ENCODE peak calls at places on chromosome 2, in eight cellular contexts. Q, I, T, N, A, L, O and U are unnamed samples.

GRCh38 chr2:109728809-109729208 is 65.3 kb upstream of the RGPD5 start:
- DNase-seq in Q (no peak), I (no peak), T (no peak), N (no peak), A (peak), L (no peak), O (no peak), U (no peak)

GRCh38 chr2:37878536-37878935 is 46.6 kb upstream of the RMDN2 start:
- DNase-seq in Q (no peak), I (no peak), T (no peak), N (no peak), A (no peak), L (no peak), O (no peak), U (no peak)

GRCh38 chr2:73172963-73173362 is 29.4 kb upstream of the NOTO start:
- DNase-seq in Q (peak), I (no peak), T (no peak), N (no peak), A (no peak), L (no peak), O (no peak), U (no peak)

GRCh38 chr2:162629085-162629484 is 209.5 kb downstream of the KCNH7 start:
- DNase-seq in Q (no peak), I (no peak), T (no peak), N (no peak), A (no peak), L (no peak), O (no peak), U (no peak)

GRCh38 chr2:113750385-113750784 is 6.1 kb downstream of the SLC35F5 start:
- DNase-seq in Q (no peak), I (no peak), T (no peak), N (no peak), A (no peak), L (no peak), O (no peak), U (no peak)

GRCh38 chr2:212935749-212936148 is 215.7 kb downstream of the IKZF2 start:
- DNase-seq in Q (peak), I (no peak), T (no peak), N (no peak), A (no peak), L (no peak), O (no peak), U (no peak)

GRCh38 chr2:142893241-142893640 is 15.8 kb downstream of the KYNU start:
- DNase-seq in Q (no peak), I (no peak), T (no peak), N (no peak), A (no peak), L (no peak), O (no peak), U (no peak)

GRCh38 chr2:10048501-10049171 is 5.3 kb downstream of the KLF11 start:
- DNase-seq in Q (peak), I (no peak), T (peak), N (peak), A (peak), L (peak), O (no peak), U (peak)

GRCh38 chr2:44168684-44169154 is at the start of gene PPM1B:
- DNase-seq in Q (no peak), I (peak), T (no peak), N (peak), A (no peak), L (no peak), O (no peak), U (no peak)

GRCh38 chr2:226800941-226801784 is 1.5 kb upstream of the IRS1 start:
- DNase-seq in Q (peak), I (peak), T (peak), N (peak), A (peak), L (peak), O (peak), U (peak)

GRCh38 chr2:145961846-145962245 is 1441.9 kb upstream of the ZEB2 start:
- DNase-seq in Q (peak), I (no peak), T (no peak), N (no peak), A (no peak), L (no peak), O (no peak), U (no peak)

GRCh38 chr2:29295843-29296242 is 180.6 kb downstream of the CLIP4 start:
- DNase-seq in Q (peak), I (no peak), T (peak), N (no peak), A (peak), L (no peak), O (no peak), U (no peak)

GRCh38 chr2:15531095-15531854 is 29.9 kb downstream of the NBAS start:
- DNase-seq in Q (no peak), I (no peak), T (no peak), N (no peak), A (no peak), L (no peak), O (no peak), U (peak)

GRCh38 chr2:82230406-82230805 is 1925.9 kb upstream of the LRRTM1 start:
- DNase-seq in Q (no peak), I (no peak), T (no peak), N (no peak), A (no peak), L (no peak), O (no peak), U (no peak)

GRCh38 chr2:48227617-48228344 is 302.2 kb upstream of the STON1 start:
- DNase-seq in Q (no peak), I (peak), T (no peak), N (no peak), A (no peak), L (no peak), O (no peak), U (no peak)

GRCh38 chr2:149572102-149572953 is 15.2 kb downstream of the MMADHC start:
- DNase-seq in Q (no peak), I (no peak), T (no peak), N (no peak), A (no peak), L (no peak), O (no peak), U (no peak)

GRCh38 chr2:69764286-69765058 is 22.5 kb downstream of the ANXA4 start:
- DNase-seq in Q (peak), I (no peak), T (no peak), N (no peak), A (no peak), L (no peak), O (no peak), U (peak)

GRCh38 chr2:60556998-60557955 is 3.8 kb upstream of the BCL11A start:
- DNase-seq in Q (no peak), I (no peak), T (no peak), N (no peak), A (no peak), L (no peak), O (no peak), U (peak)

GRCh38 chr2:238939521-238940403 is 91.9 kb downstream of the TWIST2 start:
- DNase-seq in Q (no peak), I (no peak), T (no peak), N (peak), A (no peak), L (no peak), O (no peak), U (no peak)

GRCh38 chr2:12304494-12305228 is 412.1 kb upstream of the TRIB2 start:
- DNase-seq in Q (peak), I (no peak), T (no peak), N (no peak), A (no peak), L (no peak), O (no peak), U (no peak)

GRCh38 chr2:48264632-48265031 is 265.3 kb upstream of the STON1 start:
- DNase-seq in Q (no peak), I (no peak), T (no peak), N (no peak), A (no peak), L (no peak), O (no peak), U (no peak)

GRCh38 chr2:86414996-86415395 is 26.2 kb upstream of the KDM3A start:
- DNase-seq in Q (no peak), I (no peak), T (no peak), N (no peak), A (no peak), L (no peak), O (no peak), U (no peak)

GRCh38 chr2:102061962-102062795 is 70.4 kb downstream of the IL1R2 start:
- DNase-seq in Q (peak), I (no peak), T (no peak), N (no peak), A (peak), L (no peak), O (no peak), U (no peak)

GRCh38 chr2:101843471-101843870 is 146.0 kb downstream of the MAP4K4 start:
- DNase-seq in Q (no peak), I (no peak), T (no peak), N (no peak), A (no peak), L (no peak), O (no peak), U (no peak)

GRCh38 chr2:183840061-183840584 is 715.9 kb downstream of the NUP35 start:
- DNase-seq in Q (no peak), I (no peak), T (no peak), N (no peak), A (no peak), L (no peak), O (no peak), U (no peak)

GRCh38 chr2:200039847-200040246 is 84.5 kb downstream of the MAIP1 start:
- DNase-seq in Q (peak), I (no peak), T (no peak), N (no peak), A (no peak), L (no peak), O (no peak), U (no peak)

GRCh38 chr2:112137516-112138142 is 556 bp upstream of the FBLN7 start:
- DNase-seq in Q (peak), I (no peak), T (no peak), N (no peak), A (peak), L (no peak), O (no peak), U (no peak)

GRCh38 chr2:10410716-10411437 is 37.2 kb downstream of the ODC1 start:
- DNase-seq in Q (no peak), I (no peak), T (no peak), N (no peak), A (no peak), L (no peak), O (no peak), U (no peak)

GRCh38 chr2:53021285-53021684 is 746.3 kb upstream of the CHAC2 start:
- DNase-seq in Q (peak), I (no peak), T (no peak), N (no peak), A (no peak), L (no peak), O (no peak), U (no peak)

GRCh38 chr2:134217924-134218323 is 35.9 kb upstream of the MGAT5 start:
- DNase-seq in Q (peak), I (no peak), T (no peak), N (no peak), A (no peak), L (no peak), O (no peak), U (no peak)

GRCh38 chr2:96143231-96143847 is 1.9 kb downstream of the DUSP2 start:
- DNase-seq in Q (no peak), I (no peak), T (no peak), N (peak), A (no peak), L (no peak), O (no peak), U (no peak)

GRCh38 chr2:64144057-64145013 is at the start of gene PELI1:
- DNase-seq in Q (peak), I (peak), T (peak), N (peak), A (peak), L (peak), O (peak), U (peak)
- TF ChIP-seq POLR2A in Q (peak), I (peak), T (peak), N (peak), A (peak), L (peak), O (peak), U (peak)

DNA sequence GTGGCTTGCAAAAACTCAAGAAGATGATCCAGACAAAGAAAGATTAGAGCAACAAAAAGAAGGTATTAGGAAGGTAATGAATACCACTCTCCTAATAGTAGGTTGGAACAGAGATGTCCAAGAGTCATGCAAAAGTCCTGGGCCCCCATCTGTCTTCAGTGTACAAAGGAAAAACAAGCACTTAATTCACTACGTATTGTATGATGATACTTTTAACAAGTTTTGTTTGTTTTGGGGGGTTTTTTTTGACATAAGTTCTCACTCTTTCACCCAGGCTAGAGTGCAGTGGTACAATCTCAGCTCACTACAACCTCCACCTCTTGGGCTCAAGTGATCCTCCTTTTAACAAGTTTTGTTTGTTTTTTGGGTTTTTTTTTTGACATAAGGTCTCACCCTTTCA is 80.6 kb upstream of the RTN4 start:
- DNase-seq in Q (no peak), I (no peak), T (no peak), N (no peak), A (no peak), L (no peak), O (no peak), U (no peak)
- TF ChIP-seq POLR2A in Q (no peak), I (no peak), T (no peak), N (no peak), A (no peak), L (no peak), O (no peak), U (no peak)

GRCh38 chr2:25672500-25673169 is 742 bp downstream of the DTNB start:
- DNase-seq in Q (peak), I (peak), T (peak), N (peak), A (peak), L (peak), O (peak), U (peak)

GRCh38 chr2:25674003-25674362 is 606 bp upstream of the DTNB start:
- DNase-seq in Q (no peak), I (no peak), T (no peak), N (no peak), A (no peak), L (no peak), O (no peak), U (no peak)

GRCh38 chr2:25669520-25669919 is 3.9 kb downstream of the DTNB start:
- DNase-seq in Q (no peak), I (no peak), T (no peak), N (no peak), A (no peak), L (no peak), O (no peak), U (no peak)

GRCh38 chr2:25671622-25672021 is 1.8 kb downstream of the DTNB start:
- DNase-seq in Q (no peak), I (no peak), T (no peak), N (no peak), A (peak), L (no peak), O (peak), U (no peak)

GRCh38 chr2:25673170-25674002 is at the start of gene DTNB:
- DNase-seq in Q (peak), I (peak), T (peak), N (peak), A (peak), L (peak), O (peak), U (peak)
- TF ChIP-seq POLR2A in Q (no peak), I (no peak), T (peak), N (peak), A (peak), L (peak), O (no peak), U (peak)

DNA sequence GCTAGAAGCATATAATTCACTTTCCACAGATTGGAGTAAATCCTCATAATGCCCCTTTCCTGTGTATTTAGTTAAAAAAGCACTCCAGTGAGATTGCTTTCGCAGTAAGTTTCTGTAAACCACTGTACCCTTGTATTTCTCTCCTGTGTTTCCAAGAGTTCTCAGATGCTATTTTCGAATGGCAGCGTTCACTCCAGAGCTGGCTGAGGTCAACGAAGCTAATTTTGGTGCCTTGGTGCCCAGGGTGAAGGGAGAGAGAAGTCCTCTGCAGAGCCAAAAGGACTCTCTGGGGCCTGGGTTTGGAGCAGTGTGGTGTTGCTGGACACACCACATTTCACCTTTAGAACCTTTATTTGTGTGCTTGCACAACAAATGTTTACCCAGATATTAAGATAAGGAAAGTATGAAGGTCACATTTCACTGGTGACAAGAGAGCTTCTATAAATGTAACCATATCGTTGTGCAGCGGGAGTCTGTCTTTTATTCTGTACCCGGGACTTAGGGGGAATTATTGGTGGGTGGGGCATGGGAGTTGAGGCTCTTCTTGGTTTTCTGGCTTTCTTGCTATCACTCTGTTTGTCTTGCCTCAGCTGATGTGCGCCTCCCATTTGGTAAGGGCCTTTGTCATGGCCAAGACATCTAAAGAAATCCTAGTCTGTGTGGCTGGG is 9.9 kb downstream of the EPAS1 start:
- DNase-seq in Q (no peak), I (no peak), T (no peak), N (peak), A (no peak), L (no peak), O (no peak), U (no peak)
- TF ChIP-seq POLR2A in Q (no peak), I (no peak), T (no peak), N (peak), A (no peak), L (no peak), O (no peak), U (no peak)

DNA sequence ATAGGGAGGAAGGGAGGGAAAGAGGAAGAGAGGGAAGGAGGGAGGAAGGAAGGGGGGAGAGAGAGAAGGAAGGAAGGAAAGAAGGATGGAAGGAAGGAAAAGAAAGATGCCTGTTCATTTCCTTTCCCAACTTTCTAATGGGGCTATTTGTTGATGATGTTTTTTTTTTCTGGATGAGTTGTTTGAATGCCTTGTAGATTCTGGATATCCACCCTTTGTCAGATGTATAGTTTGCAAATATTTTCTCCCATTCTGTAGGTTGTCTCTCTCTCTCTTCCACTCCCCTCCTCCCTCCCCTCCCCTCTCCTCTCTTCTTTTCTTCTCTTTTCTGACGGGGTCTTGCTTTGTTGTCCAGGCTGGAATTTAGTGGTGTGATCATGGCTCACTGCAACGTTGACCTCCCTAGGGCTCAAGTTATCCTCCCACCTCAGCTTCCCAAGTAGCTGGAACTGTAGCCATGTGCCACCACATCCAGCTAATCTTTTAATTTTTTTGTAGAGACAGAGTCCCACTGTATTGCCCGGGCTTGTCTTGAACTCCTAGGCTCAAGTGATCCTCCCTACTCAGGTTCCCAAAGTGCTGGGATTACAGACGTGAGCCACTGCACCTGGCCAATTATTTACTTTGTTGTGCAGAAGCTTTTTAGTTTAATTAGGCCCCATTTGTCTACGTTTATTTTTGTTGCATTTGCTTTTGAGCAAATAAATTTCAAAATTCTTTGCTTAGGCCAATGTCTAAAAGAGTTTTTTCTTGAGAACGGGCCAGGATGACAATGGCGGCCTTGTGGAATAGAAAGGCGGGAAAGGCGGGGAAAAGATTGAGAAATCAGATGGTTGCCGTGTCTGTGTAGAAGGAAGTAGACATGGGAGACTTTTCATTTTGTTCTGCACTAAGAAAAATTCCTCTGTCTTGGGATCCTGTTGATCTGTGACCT is 57.3 kb upstream of the FAM117B start:
- DNase-seq in Q (no peak), I (no peak), T (no peak), N (no peak), A (no peak), L (no peak), O (no peak), U (no peak)
- TF ChIP-seq POLR2A in Q (no peak), I (no peak), T (no peak), N (no peak), A (no peak), L (no peak), O (no peak), U (no peak)

GRCh38 chr2:241496003-241496707 is 12.2 kb downstream of the STK25 start:
- DNase-seq in Q (no peak), I (no peak), T (no peak), N (no peak), A (no peak), L (no peak), O (no peak), U (no peak)
- TF ChIP-seq POLR2A in Q (no peak), I (no peak), T (no peak), N (no peak), A (no peak), L (no peak), O (no peak), U (no peak)

GRCh38 chr2:172084734-172085459 is 410 bp upstream of the DLX1 start:
- DNase-seq in Q (peak), I (no peak), T (peak), N (no peak), A (peak), L (peak), O (peak), U (peak)
- TF ChIP-seq POLR2A in Q (peak), I (no peak), T (peak), N (no peak), A (no peak), L (peak), O (no peak), U (no peak)